ENCODE peak calls at places on chromosomes 12 and 14, in ten cellular contexts. N is stimulated activated CD4-positive, alpha-beta T cell treated with anti-CD3 and anti-CD28 coated beads, Interleukin-4, amount 100 ng/mL, for 24 hours; B is NCI-H1092 treated with DMSO at 0.1 percent for 48 hours; W is IMR-90; A is activated naive CD4-positive, alpha-beta T cell; T is GM13977; Q is SK-MEL-5; M is left cardiac atrium; S is NCI-H1436; G is T-helper 2 cell. X is an unnamed sample.

GRCh38 chr12:86600664-86601231 is 344.6 kb upstream of the MGAT4C start:
- DNase-seq in N (no peak), B (no peak), W (no peak), A (no peak), T (no peak), Q (no peak), M (no peak), S (no peak), G (no peak), X (no peak)

GRCh38 chr14:33733721-33734120 is 217.2 kb downstream of the EGLN3 start:
- DNase-seq in N (no peak), B (no peak), W (no peak), A (no peak), T (no peak), Q (no peak), M (no peak), S (no peak), G (no peak), X (no peak)

GRCh38 chr12:58414398-58414871 is 473.1 kb downstream of the ATP23 start:
- DNase-seq in N (no peak), B (no peak), W (peak; percentile 89), A (no peak), T (no peak), Q (no peak), M (no peak), S (no peak), G (no peak), X (no peak)

GRCh38 chr14:38098074-38098846 is 109.4 kb upstream of the SSTR1 start:
- DNase-seq in N (no peak), B (no peak), W (peak; percentile 95), A (no peak), T (no peak), Q (no peak), M (no peak), S (no peak), G (no peak), X (no peak)

GRCh38 chr12:108911915-108912314 is 32.0 kb downstream of the DAO start:
- DNase-seq in N (no peak), B (no peak), W (no peak), A (no peak), T (no peak), Q (no peak), M (no peak), S (no peak), G (no peak), X (no peak)

GRCh38 chr12:47311011-47311410 is 231.3 kb upstream of the AMIGO2 start:
- DNase-seq in N (no peak), B (no peak), W (no peak), A (no peak), T (no peak), Q (no peak), M (no peak), S (no peak), G (no peak), X (no peak)

GRCh38 chr12:39752482-39753147 is 133.0 kb upstream of the ABCD2 start:
- DNase-seq in N (no peak), B (no peak), W (no peak), A (no peak), T (no peak), Q (no peak), M (no peak), S (no peak), G (no peak), X (no peak)

GRCh38 chr12:85883763-85884162 is 9.7 kb downstream of the NTS start:
- DNase-seq in N (no peak), B (no peak), W (no peak), A (no peak), T (no peak), Q (no peak), M (no peak), S (no peak), G (no peak), X (no peak)

GRCh38 chr12:1630081-1630826 is 1.2 kb downstream of the WNT5B start:
- DNase-seq in N (peak; percentile 16), B (peak; percentile 67), W (no peak), A (no peak), T (peak; percentile 52), Q (no peak), M (peak; percentile 59), S (peak; percentile 26), G (peak; percentile 34), X (peak; percentile 56)

GRCh38 chr12:116142936-116143882 is 134.3 kb downstream of the MED13L start:
- DNase-seq in N (no peak), B (no peak), W (peak; percentile 89), A (no peak), T (no peak), Q (no peak), M (no peak), S (no peak), G (peak; percentile 84), X (no peak)

GRCh38 chr12:81245918-81246611 is 168.2 kb downstream of the ACSS3 start:
- DNase-seq in N (no peak), B (peak; percentile 62), W (no peak), A (no peak), T (no peak), Q (no peak), M (no peak), S (no peak), G (no peak), X (no peak)

GRCh38 chr12:59578239-59578638 is 17.6 kb upstream of the SLC16A7 start:
- DNase-seq in N (no peak), B (no peak), W (no peak), A (no peak), T (no peak), Q (no peak), M (no peak), S (no peak), G (peak; percentile 80), X (no peak)

GRCh38 chr12:95605087-95605486 is 53.8 kb upstream of the USP44 start:
- DNase-seq in N (no peak), B (no peak), W (peak; percentile 77), A (no peak), T (no peak), Q (no peak), M (no peak), S (no peak), G (no peak), X (no peak)

GRCh38 chr14:68306265-68306933 is 486.5 kb downstream of the ZFP36L1 start:
- DNase-seq in N (no peak), B (no peak), W (no peak), A (no peak), T (peak; percentile 34), Q (no peak), M (no peak), S (no peak), G (no peak), X (no peak)

GRCh38 chr12:101784376-101784775 is 45.1 kb upstream of the SYCP3 start:
- DNase-seq in N (no peak), B (no peak), W (no peak), A (no peak), T (no peak), Q (no peak), M (no peak), S (no peak), G (no peak), X (no peak)

GRCh38 chr14:88986146-88986841 is 161.8 kb downstream of the TTC8 start:
- DNase-seq in N (no peak), B (no peak), W (peak; percentile 82), A (no peak), T (no peak), Q (no peak), M (peak; percentile 33), S (no peak), G (no peak), X (no peak)

GRCh38 chr12:10716704-10717315 is 6.3 kb downstream of the YBX3 start:
- DNase-seq in N (no peak), B (no peak), W (peak; percentile 92), A (no peak), T (no peak), Q (no peak), M (peak; percentile 90), S (no peak), G (no peak), X (no peak)

GRCh38 chr12:104357431-104357952 is 54.0 kb downstream of the EID3 start:
- DNase-seq in N (no peak), B (no peak), W (peak; percentile 80), A (no peak), T (no peak), Q (peak; percentile 73), M (no peak), S (no peak), G (no peak), X (no peak)

GRCh38 chr12:15733136-15733535 is 56.1 kb downstream of the EPS8 start:
- DNase-seq in N (no peak), B (no peak), W (no peak), A (no peak), T (no peak), Q (no peak), M (no peak), S (no peak), G (no peak), X (no peak)

GRCh38 chr12:22687677-22688076 is 62.7 kb downstream of the ETNK1 start:
- DNase-seq in N (no peak), B (no peak), W (peak; percentile 77), A (no peak), T (peak; percentile 36), Q (peak; percentile 57), M (no peak), S (no peak), G (peak; percentile 71), X (no peak)

GRCh38 chr14:23094666-23095195 is at the start of gene ACIN1:
- DNase-seq in N (peak; percentile 78), B (no peak), W (peak; percentile 86), A (no peak), T (peak; percentile 77), Q (peak; percentile 87), M (peak; percentile 82), S (no peak), G (peak; percentile 90), X (peak; percentile 99)

GRCh38 chr14:66288511-66288910 is 197.7 kb upstream of the CCDC196 start:
- DNase-seq in N (no peak), B (no peak), W (no peak), A (no peak), T (no peak), Q (no peak), M (no peak), S (no peak), G (no peak), X (no peak)

GRCh38 chr14:63555572-63555971 is 12.4 kb upstream of the PPP2R5E start:
- DNase-seq in N (peak; percentile 4), B (no peak), W (no peak), A (no peak), T (no peak), Q (no peak), M (no peak), S (no peak), G (no peak), X (peak; percentile 25)

GRCh38 chr12:47946413-47947107 is 16.8 kb upstream of the TMEM106C start:
- DNase-seq in N (no peak), B (no peak), W (peak; percentile 41), A (no peak), T (no peak), Q (no peak), M (no peak), S (no peak), G (no peak), X (no peak)

GRCh38 chr12:28222081-28222700 is 31.9 kb downstream of the CCDC91 start:
- DNase-seq in N (peak; percentile 76), B (no peak), W (no peak), A (peak; percentile 22), T (no peak), Q (no peak), M (no peak), S (no peak), G (peak; percentile 73), X (peak; percentile 83)

GRCh38 chr12:24494401-24494800 is 454.5 kb downstream of the BCAT1 start:
- DNase-seq in N (no peak), B (no peak), W (peak; percentile 27), A (no peak), T (no peak), Q (no peak), M (no peak), S (no peak), G (no peak), X (no peak)

GRCh38 chr14:71141701-71142374 is 234.6 kb downstream of the PCNX1 start:
- DNase-seq in N (no peak), B (no peak), W (peak; percentile 59), A (no peak), T (no peak), Q (no peak), M (no peak), S (no peak), G (peak; percentile 35), X (peak; percentile 39)

GRCh38 chr14:71472961-71473340 is 459.3 kb upstream of the RGS6 start:
- DNase-seq in N (no peak), B (no peak), W (no peak), A (no peak), T (no peak), Q (no peak), M (no peak), S (peak; percentile 36), G (no peak), X (no peak)